ENCODE peak calls at places on chromosomes 6 and 20, in seven cellular contexts. N is NT2/D1, U is GM23248, Z is PC-3, K is HepG2, M is fibroblast of lung, J is adipocyte. I is an unnamed sample.

GRCh38 chr20:35264755-35265154 is 13.2 kb downstream of the MMP24OS start:
- DNase-seq in Z (peak; percentile 47), U (peak; percentile 20), M (peak; percentile 59), K (peak; percentile 74), J (no peak), N (no peak), I (no peak)

GRCh38 chr6:157726892-157727628 is 96.0 kb upstream of the SNX9 start:
- DNase-seq in J (no peak), M (no peak), N (no peak), U (no peak), Z (no peak), K (no peak), I (no peak)

GRCh38 chr6:39870950-39871349 is 63.3 kb downstream of the MOCS1 start:
- DNase-seq in K (no peak), N (no peak), J (no peak), Z (no peak), M (no peak), U (no peak), I (no peak)

GRCh38 chr6:123841067-123841896 is 37.6 kb downstream of the NKAIN2 start:
- DNase-seq in Z (no peak), K (no peak), U (no peak), N (no peak), J (no peak), M (no peak), I (no peak)

GRCh38 chr6:157054531-157054979 is 268.8 kb downstream of the TMEM242 start:
- DNase-seq in M (no peak), K (no peak), J (no peak), N (no peak), U (no peak), Z (no peak), I (no peak)

GRCh38 chr6:70314240-70314639 is 11.4 kb upstream of the COL9A1 start:
- DNase-seq in Z (no peak), M (no peak), U (peak; percentile 19), J (no peak), K (no peak), N (no peak), I (no peak)

GRCh38 chr6:166097914-166098522 is 69.6 kb downstream of the TBXT start:
- DNase-seq in J (peak; percentile 5), U (peak; percentile 83), N (peak; percentile 70), Z (peak; percentile 46), K (peak; percentile 29), M (peak; percentile 61), I (peak; percentile 81)

GRCh38 chr6:13668291-13668928 is 43.2 kb downstream of the RANBP9 start:
- DNase-seq in J (no peak), U (peak; percentile 26), N (no peak), K (no peak), M (no peak), Z (no peak), I (no peak)

GRCh38 chr20:57381596-57382503 is 9.3 kb upstream of the RBM38 start:
- DNase-seq in K (peak; percentile 71), M (peak; percentile 40), Z (peak; percentile 95), J (peak; percentile 88), N (no peak), U (peak; percentile 74), I (peak; percentile 79)

GRCh38 chr6:129795261-129795660 is 65.9 kb downstream of the TMEM244 start:
- DNase-seq in N (no peak), J (no peak), M (no peak), U (peak; percentile 16), K (no peak), Z (no peak), I (no peak)

GRCh38 chr6:75376347-75377024 is 91.9 kb upstream of the TMEM30A start:
- DNase-seq in M (peak; percentile 53), Z (peak; percentile 14), N (no peak), K (no peak), J (peak; percentile 22), U (peak; percentile 5), I (no peak)

GRCh38 chr6:131643262-131643631 is 6.1 kb downstream of the ENPP3 start:
- DNase-seq in Z (no peak), N (no peak), M (peak; percentile 17), J (no peak), K (no peak), U (peak; percentile 36), I (no peak)

GRCh38 chr6:44401138-44401537 is 13.6 kb downstream of the CDC5L start:
- DNase-seq in K (no peak), J (no peak), Z (no peak), N (no peak), U (no peak), M (peak; percentile 8), I (no peak)

GRCh38 chr20:9555781-9556180 is 41.4 kb downstream of the LAMP5 start:
- DNase-seq in M (no peak), U (peak; percentile 30), J (no peak), N (no peak), K (no peak), Z (peak; percentile 97), I (no peak)

GRCh38 chr6:85421963-85422362 is 27.9 kb upstream of the NT5E start:
- DNase-seq in N (no peak), U (peak; percentile 59), Z (no peak), M (peak; percentile 71), J (peak; percentile 64), K (no peak), I (no peak)

GRCh38 chr20:33407251-33407650 is 5.9 kb upstream of the CDK5RAP1 start:
- DNase-seq in U (peak; percentile 29), M (peak; percentile 45), J (no peak), K (no peak), Z (peak; percentile 20), N (no peak), I (no peak)

GRCh38 chr20:33407796-33408195 is 6.5 kb upstream of the CDK5RAP1 start:
- DNase-seq in J (no peak), K (no peak), N (no peak), U (no peak), M (no peak), Z (no peak), I (no peak)

GRCh38 chr20:33410081-33410742 is 8.9 kb upstream of the CDK5RAP1 start:
- DNase-seq in N (no peak), K (no peak), J (no peak), U (no peak), M (no peak), Z (no peak), I (no peak)

GRCh38 chr20:33408313-33408712 is 7.0 kb upstream of the CDK5RAP1 start:
- DNase-seq in K (no peak), J (no peak), N (no peak), Z (no peak), U (no peak), M (no peak), I (no peak)

DNA sequence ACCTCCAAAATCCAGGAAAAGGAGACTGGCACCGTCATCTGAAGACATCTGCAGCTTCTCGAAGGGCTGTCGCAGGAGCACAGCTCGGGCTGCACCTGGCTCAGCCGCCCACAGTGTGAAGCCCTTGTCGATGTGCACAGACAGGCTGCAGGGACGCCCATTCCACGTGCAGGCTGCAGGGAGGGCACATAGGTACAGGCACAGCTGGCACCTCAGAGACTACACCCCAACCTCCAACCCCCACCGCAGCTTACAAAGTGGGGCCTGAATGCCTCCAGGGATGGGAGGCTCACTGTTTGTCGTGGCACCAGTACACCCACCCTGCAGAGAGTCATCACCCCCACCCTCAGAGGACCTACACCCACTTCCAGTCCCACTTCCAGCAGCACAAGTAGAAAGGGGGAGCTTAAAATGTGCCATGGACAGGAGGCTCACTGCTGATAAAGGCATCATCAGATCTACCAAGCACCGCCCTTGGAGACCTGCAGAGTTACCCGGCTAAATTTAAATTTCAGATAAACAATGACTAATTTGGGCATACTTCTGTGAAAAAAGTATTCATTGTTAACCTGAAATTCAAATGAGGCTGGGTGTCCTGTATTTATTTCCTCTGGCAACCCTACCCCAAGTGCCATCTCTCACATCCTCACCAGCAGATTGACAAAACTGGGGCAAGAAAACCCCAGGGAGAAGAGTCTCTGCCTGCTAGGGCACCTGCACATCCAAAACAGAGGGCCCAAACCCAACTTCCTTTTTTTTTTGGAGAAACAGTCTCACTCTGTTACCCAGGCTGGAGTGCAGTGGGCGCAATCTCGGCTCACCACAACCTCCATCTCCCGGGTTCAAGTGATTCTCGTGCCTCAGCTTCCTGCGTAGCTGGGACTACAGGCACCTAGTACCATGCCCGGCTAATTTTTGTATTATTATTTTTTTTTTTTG is 7.7 kb upstream of the CDK5RAP1 start:
- DNase-seq in M (no peak), J (no peak), U (no peak), K (no peak), N (no peak), Z (no peak), I (no peak)
- H3K9ac ChIP-seq in M (no peak overlapping the region), J (no peak overlapping the region), U (no peak overlapping the region), K (no peak overlapping the region), N (no peak overlapping the region), Z (no peak overlapping the region), I (no peak overlapping the region)

DNA sequence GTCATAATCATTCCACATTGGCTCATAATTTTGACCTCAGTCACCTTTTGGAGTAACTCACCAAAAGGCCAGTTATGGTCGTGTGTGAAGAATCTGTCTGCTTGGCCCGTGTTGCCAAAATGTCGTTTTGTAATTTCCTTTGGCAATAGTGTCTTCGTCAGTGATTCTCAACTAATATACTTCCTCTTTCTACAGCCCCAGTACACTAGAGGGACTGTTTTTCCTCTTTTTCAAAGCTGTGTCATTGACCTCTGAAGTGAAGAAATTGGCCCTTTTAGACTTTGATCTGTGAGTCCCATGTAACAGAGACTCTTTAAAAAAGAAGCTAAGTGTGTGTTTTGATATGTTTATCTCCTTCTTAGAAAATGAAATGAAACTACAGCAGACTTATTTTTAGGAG is 5.2 kb downstream of the FOXO3 start:
- DNase-seq in K (peak; percentile 81), U (peak; percentile 91), M (peak; percentile 64), Z (peak; percentile 45), N (no peak), J (peak; percentile 78), I (no peak)
- H3K9ac ChIP-seq in K (peak overlapping the region; percentile 45), U (peak overlapping the region; percentile 58), M (no peak overlapping the region), Z (no peak overlapping the region), N (no peak overlapping the region), J (peak overlapping the region; percentile 31), I (no peak overlapping the region)

DNA sequence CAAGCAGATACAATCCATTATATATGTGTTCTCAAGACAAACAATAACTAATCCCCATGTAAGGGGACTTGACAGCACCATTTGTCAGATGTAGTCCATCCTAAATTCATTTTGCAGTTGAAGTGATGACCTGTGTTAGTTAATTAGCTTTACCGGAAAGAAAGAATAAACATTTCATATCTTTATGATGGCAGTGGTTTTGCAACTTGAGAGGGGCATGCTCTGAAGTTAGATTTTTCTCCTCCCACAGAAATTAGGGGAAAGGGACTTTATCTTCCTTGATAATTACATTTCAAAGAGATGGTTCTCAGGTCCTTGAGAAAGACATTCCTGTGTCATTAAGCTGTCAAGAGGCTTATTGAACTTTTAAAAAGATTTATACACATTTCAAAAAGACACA is 1588.1 kb downstream of the GRIK2 start:
- DNase-seq in J (no peak), N (no peak), M (no peak), K (no peak), Z (no peak), U (no peak), I (no peak)
- H3K9ac ChIP-seq in J (no peak overlapping the region), N (no peak overlapping the region), M (no peak overlapping the region), K (no peak overlapping the region), Z (no peak overlapping the region), U (no peak overlapping the region), I (no peak overlapping the region)

DNA sequence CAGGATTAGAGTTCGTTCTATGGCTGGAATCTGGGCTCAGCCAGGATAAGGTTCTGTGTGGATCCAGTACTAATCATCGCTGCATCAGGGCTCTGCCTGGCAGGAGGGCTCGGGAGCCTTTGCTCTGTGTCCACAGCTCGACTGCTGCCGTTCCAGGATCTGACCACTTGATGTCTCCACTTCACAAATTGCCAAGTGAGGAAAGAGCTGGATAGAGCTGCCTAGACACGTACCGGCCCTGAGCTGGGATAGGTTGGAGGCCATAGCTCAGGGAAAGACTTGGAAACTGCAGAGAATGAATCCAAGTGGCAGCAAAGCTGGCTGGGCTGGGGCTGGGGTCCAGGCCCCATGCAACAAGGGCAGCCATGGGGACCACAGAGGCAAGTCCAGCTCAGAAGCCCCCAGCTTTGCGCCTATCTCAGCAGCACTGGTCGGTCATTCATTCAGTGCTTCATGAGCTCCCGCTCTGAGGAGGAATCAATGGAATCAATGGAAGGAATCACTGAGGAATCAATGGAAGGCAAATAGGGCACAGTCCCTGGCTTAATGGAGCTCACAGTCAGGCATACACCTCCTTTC is 38.0 kb upstream of the TOP1 start:
- DNase-seq in J (peak; percentile 95), N (peak; percentile 80), K (peak; percentile 93), Z (peak; percentile 92), M (peak; percentile 76), U (peak; percentile 94), I (peak; percentile 87)
- H3K9ac ChIP-seq in J (no peak overlapping the region), N (no peak overlapping the region), K (no peak overlapping the region), Z (no peak overlapping the region), M (no peak overlapping the region), U (no peak overlapping the region), I (no peak overlapping the region)